ENCODE peak calls at places on chromosomes 2 and 18, in six cellular contexts. One of them, this sample, is unnamed.
A peak's percentile ranks its signal among the peaks of the same experiment; 100 is the strongest.

GRCh38 chr18:9661564-9661963 is 46.5 kb upstream of the RAB31 start:
- DNase-seq in heart left ventricle: no peak
- DNase-seq in brain microvascular endothelial cell: no peak
- DNase-seq in tibial artery: no peak
- DNase-seq in GM23338: peak; percentile 45
- DNase-seq in mammary epithelial cell: no peak
- DNase-seq in this sample: peak; percentile 41

GRCh38 chr18:10454800-10455550 is 540 bp downstream of the APCDD1 start:
- DNase-seq in heart left ventricle: no peak
- DNase-seq in brain microvascular endothelial cell: no peak
- DNase-seq in tibial artery: no peak
- DNase-seq in GM23338: peak; percentile 66
- DNase-seq in mammary epithelial cell: peak; percentile 47
- DNase-seq in this sample: no peak

GRCh38 chr2:95346738-95347671 is 49.9 kb downstream of the KCNIP3 start:
- DNase-seq in heart left ventricle: no peak
- DNase-seq in brain microvascular endothelial cell: no peak
- DNase-seq in tibial artery: no peak
- DNase-seq in GM23338: peak; percentile 60
- DNase-seq in mammary epithelial cell: no peak
- DNase-seq in this sample: no peak

GRCh38 chr2:128438586-128438985 is 119.9 kb upstream of the HS6ST1 start:
- DNase-seq in heart left ventricle: no peak
- DNase-seq in brain microvascular endothelial cell: no peak
- DNase-seq in tibial artery: no peak
- DNase-seq in GM23338: no peak
- DNase-seq in mammary epithelial cell: no peak
- DNase-seq in this sample: no peak

GRCh38 chr2:107467414-107467813 is 359.3 kb upstream of the RGPD4 start:
- DNase-seq in heart left ventricle: no peak
- DNase-seq in brain microvascular endothelial cell: no peak
- DNase-seq in tibial artery: no peak
- DNase-seq in GM23338: no peak
- DNase-seq in mammary epithelial cell: no peak
- DNase-seq in this sample: no peak

GRCh38 chr18:543447-543846 is 36.7 kb upstream of the CETN1 start:
- DNase-seq in heart left ventricle: no peak
- DNase-seq in brain microvascular endothelial cell: no peak
- DNase-seq in tibial artery: no peak
- DNase-seq in GM23338: no peak
- DNase-seq in mammary epithelial cell: no peak
- DNase-seq in this sample: no peak

GRCh38 chr2:241861264-241861663 is 2.6 kb upstream of the PDCD1 start:
- DNase-seq in heart left ventricle: no peak
- DNase-seq in brain microvascular endothelial cell: no peak
- DNase-seq in tibial artery: no peak
- DNase-seq in GM23338: no peak
- DNase-seq in mammary epithelial cell: no peak
- DNase-seq in this sample: no peak

GRCh38 chr18:60493066-60493465 is 120.5 kb upstream of the MC4R start:
- DNase-seq in heart left ventricle: no peak
- DNase-seq in brain microvascular endothelial cell: no peak
- DNase-seq in tibial artery: no peak
- DNase-seq in GM23338: peak; percentile 78
- DNase-seq in mammary epithelial cell: no peak
- DNase-seq in this sample: no peak

GRCh38 chr18:74898965-74899364 is 301.3 kb downstream of the ZNF407 start:
- DNase-seq in heart left ventricle: no peak
- DNase-seq in brain microvascular endothelial cell: peak; percentile 57
- DNase-seq in tibial artery: no peak
- DNase-seq in GM23338: no peak
- DNase-seq in mammary epithelial cell: peak; percentile 43
- DNase-seq in this sample: peak; percentile 74

GRCh38 chr2:121748202-121748601 is 7.2 kb upstream of the TSN start:
- DNase-seq in heart left ventricle: no peak
- DNase-seq in brain microvascular endothelial cell: peak; percentile 55
- DNase-seq in tibial artery: no peak
- DNase-seq in GM23338: peak; percentile 67
- DNase-seq in mammary epithelial cell: peak; percentile 20
- DNase-seq in this sample: peak; percentile 48

GRCh38 chr2:44055229-44055628 is 59.4 kb upstream of the LRPPRC start:
- DNase-seq in heart left ventricle: no peak
- DNase-seq in brain microvascular endothelial cell: no peak
- DNase-seq in tibial artery: no peak
- DNase-seq in GM23338: no peak
- DNase-seq in mammary epithelial cell: no peak
- DNase-seq in this sample: no peak
- TF ChIP-seq CTCF in heart left ventricle: no peak
- TF ChIP-seq CTCF in brain microvascular endothelial cell: no peak
- TF ChIP-seq CTCF in tibial artery: no peak
- TF ChIP-seq CTCF in GM23338: no peak
- TF ChIP-seq CTCF in mammary epithelial cell: no peak
- TF ChIP-seq CTCF in this sample: no peak

DNA sequence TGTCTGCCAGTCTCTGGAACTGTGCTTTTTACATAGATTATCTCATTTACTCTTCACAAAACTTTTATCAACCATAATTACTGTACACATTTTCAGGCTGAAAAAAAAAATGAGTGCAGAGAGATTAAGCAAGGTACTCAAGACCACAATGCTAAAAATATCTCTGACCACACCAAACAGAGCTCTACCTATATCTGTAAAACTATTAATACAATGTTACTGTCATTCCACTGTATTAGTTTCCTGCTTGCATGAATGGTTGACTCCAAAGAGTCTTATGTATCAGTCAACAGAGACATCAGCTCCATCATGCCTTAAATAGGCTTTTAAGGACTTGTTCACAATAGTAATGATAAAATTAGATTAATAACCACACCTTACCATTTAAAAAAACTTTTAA is 134.7 kb upstream of the CCDC150 start:
- DNase-seq in heart left ventricle: no peak
- DNase-seq in brain microvascular endothelial cell: no peak
- DNase-seq in tibial artery: no peak
- DNase-seq in GM23338: no peak
- DNase-seq in mammary epithelial cell: no peak
- DNase-seq in this sample: no peak
- H3K4me3 ChIP-seq in heart left ventricle: no peak overlapping the region
- H3K4me3 ChIP-seq in brain microvascular endothelial cell: no peak overlapping the region
- H3K4me3 ChIP-seq in tibial artery: no peak overlapping the region
- H3K4me3 ChIP-seq in GM23338: no peak overlapping the region
- H3K4me3 ChIP-seq in mammary epithelial cell: no peak overlapping the region
- H3K4me3 ChIP-seq in this sample: no peak overlapping the region

GRCh38 chr2:20346565-20347127 is 4.0 kb downstream of the PUM2 start:
- DNase-seq in heart left ventricle: no peak
- DNase-seq in brain microvascular endothelial cell: no peak
- DNase-seq in tibial artery: no peak
- DNase-seq in GM23338: no peak
- DNase-seq in mammary epithelial cell: no peak
- DNase-seq in this sample: no peak

GRCh38 chr2:20348542-20348941 is 2.1 kb downstream of the PUM2 start:
- DNase-seq in heart left ventricle: no peak
- DNase-seq in brain microvascular endothelial cell: no peak
- DNase-seq in tibial artery: no peak
- DNase-seq in GM23338: no peak
- DNase-seq in mammary epithelial cell: no peak
- DNase-seq in this sample: no peak

GRCh38 chr2:20339012-20339411 is 11.6 kb downstream of the PUM2 start:
- DNase-seq in heart left ventricle: no peak
- DNase-seq in brain microvascular endothelial cell: no peak
- DNase-seq in tibial artery: no peak
- DNase-seq in GM23338: no peak
- DNase-seq in mammary epithelial cell: no peak
- DNase-seq in this sample: no peak

GRCh38 chr2:20343128-20343527 is 7.5 kb downstream of the PUM2 start:
- DNase-seq in heart left ventricle: no peak
- DNase-seq in brain microvascular endothelial cell: peak; percentile 24
- DNase-seq in tibial artery: no peak
- DNase-seq in GM23338: no peak
- DNase-seq in mammary epithelial cell: no peak
- DNase-seq in this sample: peak; percentile 31
- H3K36me3 ChIP-seq in heart left ventricle: no peaks in the 10 kb centered on the region
- H3K36me3 ChIP-seq in brain microvascular endothelial cell: no peaks in the 10 kb centered on the region
- H3K36me3 ChIP-seq in tibial artery: no peaks in the 10 kb centered on the region
- H3K36me3 ChIP-seq in GM23338: no peaks in the 10 kb centered on the region
- H3K36me3 ChIP-seq in mammary epithelial cell: peaks cover 5% of the 10 kb centered on the region
- H3K36me3 ChIP-seq in this sample: no peaks in the 10 kb centered on the region

GRCh38 chr2:36352711-36353110 is 2.9 kb upstream of the CRIM1 start:
- DNase-seq in heart left ventricle: no peak
- DNase-seq in brain microvascular endothelial cell: peak; percentile 81
- DNase-seq in tibial artery: no peak
- DNase-seq in GM23338: no peak
- DNase-seq in mammary epithelial cell: peak; percentile 91
- DNase-seq in this sample: peak; percentile 84
- TF ChIP-seq CTCF in heart left ventricle: no peak
- TF ChIP-seq CTCF in brain microvascular endothelial cell: peak; percentile 42
- TF ChIP-seq CTCF in tibial artery: no peak
- TF ChIP-seq CTCF in GM23338: no peak
- TF ChIP-seq CTCF in mammary epithelial cell: peak; percentile 30
- TF ChIP-seq CTCF in this sample: peak; percentile 16

GRCh38 chr2:8857709-8858108 is 20.3 kb upstream of the KIDINS220 start:
- DNase-seq in heart left ventricle: no peak
- DNase-seq in brain microvascular endothelial cell: peak; percentile 35
- DNase-seq in tibial artery: no peak
- DNase-seq in GM23338: peak; percentile 11
- DNase-seq in mammary epithelial cell: no peak
- DNase-seq in this sample: peak; percentile 59

GRCh38 chr2:8861797-8862196 is 24.4 kb upstream of the KIDINS220 start:
- DNase-seq in heart left ventricle: no peak
- DNase-seq in brain microvascular endothelial cell: no peak
- DNase-seq in tibial artery: no peak
- DNase-seq in GM23338: no peak
- DNase-seq in mammary epithelial cell: no peak
- DNase-seq in this sample: no peak

GRCh38 chr2:8862230-8862629 is 24.8 kb upstream of the KIDINS220 start:
- DNase-seq in heart left ventricle: no peak
- DNase-seq in brain microvascular endothelial cell: no peak
- DNase-seq in tibial artery: no peak
- DNase-seq in GM23338: no peak
- DNase-seq in mammary epithelial cell: no peak
- DNase-seq in this sample: no peak

GRCh38 chr2:8863331-8863953 is 26.0 kb upstream of the KIDINS220 start:
- DNase-seq in heart left ventricle: no peak
- DNase-seq in brain microvascular endothelial cell: no peak
- DNase-seq in tibial artery: no peak
- DNase-seq in GM23338: no peak
- DNase-seq in mammary epithelial cell: no peak
- DNase-seq in this sample: no peak

GRCh38 chr2:8860239-8860638 is 22.8 kb upstream of the KIDINS220 start:
- DNase-seq in heart left ventricle: no peak
- DNase-seq in brain microvascular endothelial cell: no peak
- DNase-seq in tibial artery: no peak
- DNase-seq in GM23338: no peak
- DNase-seq in mammary epithelial cell: peak; percentile 56
- DNase-seq in this sample: peak; percentile 83
- H3K4me3 ChIP-seq in heart left ventricle: no peak overlapping the region
- H3K4me3 ChIP-seq in brain microvascular endothelial cell: no peak overlapping the region
- H3K4me3 ChIP-seq in tibial artery: no peak overlapping the region
- H3K4me3 ChIP-seq in GM23338: no peak overlapping the region
- H3K4me3 ChIP-seq in mammary epithelial cell: no peak overlapping the region
- H3K4me3 ChIP-seq in this sample: no peak overlapping the region

GRCh38 chr2:74865770-74866674 is 32.1 kb downstream of the HK2 start:
- DNase-seq in heart left ventricle: no peak
- DNase-seq in brain microvascular endothelial cell: no peak
- DNase-seq in tibial artery: no peak
- DNase-seq in GM23338: no peak
- DNase-seq in mammary epithelial cell: no peak
- DNase-seq in this sample: peak; percentile 45

GRCh38 chr2:74871414-74871813 is 37.5 kb downstream of the HK2 start:
- DNase-seq in heart left ventricle: no peak
- DNase-seq in brain microvascular endothelial cell: no peak
- DNase-seq in tibial artery: no peak
- DNase-seq in GM23338: no peak
- DNase-seq in mammary epithelial cell: no peak
- DNase-seq in this sample: no peak

GRCh38 chr2:74872310-74872923 is 38.5 kb downstream of the HK2 start:
- DNase-seq in heart left ventricle: no peak
- DNase-seq in brain microvascular endothelial cell: no peak
- DNase-seq in tibial artery: no peak
- DNase-seq in GM23338: no peak
- DNase-seq in mammary epithelial cell: no peak
- DNase-seq in this sample: peak; percentile 38

GRCh38 chr2:74867841-74868658 is 34.1 kb downstream of the HK2 start:
- DNase-seq in heart left ventricle: no peak
- DNase-seq in brain microvascular endothelial cell: peak; percentile 87
- DNase-seq in tibial artery: no peak
- DNase-seq in GM23338: no peak
- DNase-seq in mammary epithelial cell: no peak
- DNase-seq in this sample: no peak

DNA sequence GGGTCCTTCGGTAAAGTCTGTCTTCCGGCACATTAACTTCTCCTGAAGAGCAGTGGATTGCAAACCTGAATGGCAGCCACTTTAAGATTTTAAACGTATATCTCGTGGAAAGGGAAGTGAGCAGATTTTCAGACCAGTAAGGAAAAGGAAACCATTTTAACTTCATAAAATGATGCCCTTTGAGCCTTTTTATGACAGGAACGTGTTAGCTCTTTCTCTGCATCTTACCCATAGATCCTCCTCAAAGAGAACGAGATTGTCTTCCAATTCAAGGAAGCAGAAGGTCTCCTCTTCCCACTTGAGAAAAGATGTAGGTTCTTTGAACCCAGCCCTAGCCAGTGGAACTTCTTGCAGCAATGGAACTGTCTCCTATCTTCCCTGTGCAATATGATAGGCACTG is 35.6 kb downstream of the HK2 start:
- DNase-seq in heart left ventricle: no peak
- DNase-seq in brain microvascular endothelial cell: no peak
- DNase-seq in tibial artery: no peak
- DNase-seq in GM23338: no peak
- DNase-seq in mammary epithelial cell: no peak
- DNase-seq in this sample: no peak
- H3K36me3 ChIP-seq in heart left ventricle: no peaks in the 10 kb centered on the region
- H3K36me3 ChIP-seq in brain microvascular endothelial cell: no peaks in the 10 kb centered on the region
- H3K36me3 ChIP-seq in tibial artery: no peaks in the 10 kb centered on the region
- H3K36me3 ChIP-seq in GM23338: peaks cover 14% of the 10 kb centered on the region
- H3K36me3 ChIP-seq in mammary epithelial cell: peaks cover 30% of the 10 kb centered on the region
- H3K36me3 ChIP-seq in this sample: peaks cover 36% of the 10 kb centered on the region

DNA sequence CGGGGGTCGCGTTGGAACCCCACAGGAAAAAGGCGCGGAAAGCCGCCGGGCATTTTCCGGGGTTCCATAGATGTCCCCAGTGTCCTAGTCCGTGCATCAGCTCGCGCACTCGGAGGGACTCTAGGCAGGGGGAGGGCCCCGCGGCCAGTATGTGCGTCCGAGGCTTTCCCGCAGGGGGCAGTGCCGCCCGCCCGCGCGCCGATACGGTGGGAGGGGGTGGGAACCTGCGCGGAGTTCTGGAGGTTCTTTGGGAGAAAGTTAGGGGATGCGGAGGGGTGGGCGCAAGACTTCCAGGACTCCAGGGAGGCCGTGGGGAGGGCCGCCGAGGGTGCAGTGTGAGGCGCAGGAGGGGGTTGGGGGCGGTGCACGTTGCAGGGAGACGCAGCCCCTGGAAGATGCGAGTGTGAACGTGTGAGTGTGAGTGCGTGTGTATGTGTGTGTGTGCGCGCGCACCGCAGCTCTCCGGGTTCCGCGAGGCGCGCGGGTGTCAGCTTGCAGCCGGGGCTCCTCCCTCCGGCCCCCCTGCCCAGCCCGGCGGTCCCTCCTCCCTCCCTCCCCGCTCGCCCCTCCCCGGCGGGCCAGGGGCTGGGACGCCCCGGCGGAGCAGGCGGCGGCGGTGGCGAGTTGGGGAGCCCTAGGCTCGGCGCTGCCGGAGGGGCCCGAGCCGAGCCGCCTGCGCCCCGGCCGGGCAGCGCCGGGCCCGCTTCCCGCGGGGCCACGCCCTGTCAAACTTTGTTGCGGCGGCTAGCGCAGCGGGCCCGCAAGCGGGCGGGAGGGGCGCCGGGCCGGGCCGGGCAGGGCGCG is at the start of gene TCF7L1:
- DNase-seq in heart left ventricle: peak; percentile 82
- DNase-seq in brain microvascular endothelial cell: peak; percentile 69
- DNase-seq in tibial artery: peak; percentile 82
- DNase-seq in GM23338: peak; percentile 94
- DNase-seq in mammary epithelial cell: peak; percentile 86
- DNase-seq in this sample: peak; percentile 63
- TF ChIP-seq CTCF in heart left ventricle: peak; percentile 93
- TF ChIP-seq CTCF in brain microvascular endothelial cell: peak; percentile 91
- TF ChIP-seq CTCF in tibial artery: peak; percentile 90
- TF ChIP-seq CTCF in GM23338: peak; percentile 94
- TF ChIP-seq CTCF in mammary epithelial cell: peak; percentile 82
- TF ChIP-seq CTCF in this sample: peak; percentile 78

This sample was measured in bronchial epithelial cell.